ENCODE peak calls at places on chromosome 1, in six cellular contexts. A is stimulated activated CD4-positive, alpha-beta T cell treated with anti-CD3 and anti-CD28 coated beads, TNF-alpha, amount 100 ng/mL, for 4 hours; H is stimulated activated naive CD4-positive, alpha-beta T cell; S is endothelial cell; Z is M059J; C is cardiac fibroblast. J is an unnamed sample.

GRCh38 chr1:20666804-20667203 is 5.6 kb upstream of the DDOST start:
- DNase-seq in A (no peak), H (no peak), S (no peak), Z (peak), C (no peak), J (no peak)

GRCh38 chr1:94608852-94609570 is 67.5 kb upstream of the F3 start:
- DNase-seq in A (no peak), H (no peak), S (no peak), Z (peak), C (no peak), J (no peak)

GRCh38 chr1:67190942-67191341 is 24.7 kb downstream of the IL23R start:
- DNase-seq in A (no peak), H (no peak), S (no peak), Z (no peak), C (no peak), J (no peak)

GRCh38 chr1:43143441-43143888 is 28.6 kb downstream of the EBNA1BP2 start:
- DNase-seq in A (no peak), H (no peak), S (peak), Z (peak), C (no peak), J (no peak)

GRCh38 chr1:41282679-41283317 is 40.7 kb upstream of the SCMH1 start:
- DNase-seq in A (peak), H (no peak), S (peak), Z (peak), C (peak), J (no peak)

GRCh38 chr1:201309420-201309819 is 26.1 kb downstream of the PKP1 start:
- DNase-seq in A (no peak), H (no peak), S (peak), Z (peak), C (peak), J (peak)

GRCh38 chr1:38899560-38899959 is 18.2 kb upstream of the GJA9 start:
- DNase-seq in A (no peak), H (no peak), S (no peak), Z (no peak), C (no peak), J (no peak)

GRCh38 chr1:207711285-207711684 is 40.6 kb upstream of the CD46 start:
- DNase-seq in A (no peak), H (no peak), S (no peak), Z (peak), C (peak), J (no peak)

GRCh38 chr1:161374373-161374772 is 6.7 kb upstream of the CFAP126 start:
- DNase-seq in A (no peak), H (no peak), S (no peak), Z (peak), C (peak), J (no peak)

GRCh38 chr1:222970711-222971110 is 155.9 kb downstream of the DISP1 start:
- DNase-seq in A (no peak), H (no peak), S (no peak), Z (no peak), C (no peak), J (no peak)

GRCh38 chr1:43165765-43166164 is 6.3 kb downstream of the EBNA1BP2 start:
- DNase-seq in A (no peak), H (no peak), S (no peak), Z (no peak), C (no peak), J (no peak)

GRCh38 chr1:245153081-245153644 is 1.6 kb upstream of the KIF26B start:
- DNase-seq in A (peak), H (peak), S (peak), Z (peak), C (peak), J (peak)

GRCh38 chr1:116910379-116911165 is 856 bp downstream of the PTGFRN start:
- DNase-seq in A (peak), H (peak), S (peak), Z (peak), C (peak), J (peak)